ENCODE peak calls at places on chromosomes 6 and 20, in five cellular contexts. D is fibroblast of lung, M is neuronal stem cell, B is GM23248, P is H1. W is an unnamed sample.

GRCh38 chr20:3826420-3826819 is 6.1 kb downstream of the AP5S1 start:
- DNase-seq in D (no peak), M (no peak), B (no peak), P (no peak), W (no peak)

GRCh38 chr6:89313006-89313405 is 2.1 kb downstream of the GABRR2 start:
- DNase-seq in D (peak; percentile 91), M (no peak), B (peak; percentile 98), P (no peak), W (no peak)

GRCh38 chr6:111843347-111844147 is 29.7 kb downstream of the FYN start:
- DNase-seq in D (no peak), M (no peak), B (no peak), P (no peak), W (no peak)

GRCh38 chr6:149170564-149171452 is 146.7 kb upstream of the TAB2 start:
- DNase-seq in D (peak; percentile 42), M (no peak), B (no peak), P (no peak), W (no peak)

GRCh38 chr6:125853740-125854139 is 63.0 kb downstream of the NCOA7 start:
- DNase-seq in D (peak; percentile 25), M (no peak), B (no peak), P (no peak), W (no peak)

GRCh38 chr20:54148947-54149764 is 24.6 kb downstream of the CYP24A1 start:
- DNase-seq in D (no peak), M (no peak), B (no peak), P (no peak), W (peak; percentile 61)

GRCh38 chr6:140784573-140784972 is 1348.2 kb upstream of the GJE1 start:
- DNase-seq in D (no peak), M (no peak), B (peak; percentile 2), P (no peak), W (no peak)

GRCh38 chr20:48875914-48876240 is 45.6 kb upstream of the ARFGEF2 start:
- DNase-seq in D (peak; percentile 13), M (no peak), B (peak; percentile 81), P (no peak), W (no peak)

GRCh38 chr6:100775667-100776066 is 105.5 kb downstream of the ASCC3 start:
- DNase-seq in D (peak; percentile 18), M (no peak), B (peak; percentile 18), P (no peak), W (no peak)

GRCh38 chr6:111686249-111686997 is 80.7 kb upstream of the TRAF3IP2 start:
- DNase-seq in D (no peak), M (peak; percentile 62), B (peak; percentile 53), P (no peak), W (no peak)

GRCh38 chr6:81562169-81562568 is 190.3 kb downstream of the TENT5A start:
- DNase-seq in D (peak; percentile 68), M (no peak), B (peak; percentile 88), P (no peak), W (no peak)

GRCh38 chr6:25298508-25298834 is 19.3 kb downstream of the CARMIL1 start:
- DNase-seq in D (peak; percentile 23), M (no peak), B (no peak), P (no peak), W (no peak)
- H3K4me3 ChIP-seq in D (no peak overlapping the region), M (no peak overlapping the region), B (no peak overlapping the region), P (no peak overlapping the region), W (no peak overlapping the region)

GRCh38 chr6:64227868-64228267 is 592.3 kb downstream of the PHF3 start:
- DNase-seq in D (peak; percentile 21), M (no peak), B (peak; percentile 5), P (no peak), W (no peak)
- H2AFZ ChIP-seq in D (no peak overlapping the region), M (no peak overlapping the region), B (no peak overlapping the region), P (no peak overlapping the region), W (no peak overlapping the region)

GRCh38 chr6:116229287-116229913 is 24.5 kb downstream of the TSPYL4 start:
- DNase-seq in D (peak; percentile 92), M (peak; percentile 92), B (peak; percentile 97), P (peak; percentile 98), W (no peak)
- H3K4me3 ChIP-seq in D (peak overlapping the region; percentile 32), M (peak overlapping the region; percentile 38), B (peak overlapping the region; percentile 74), P (peak overlapping the region; percentile 40), W (no peak overlapping the region)

DNA sequence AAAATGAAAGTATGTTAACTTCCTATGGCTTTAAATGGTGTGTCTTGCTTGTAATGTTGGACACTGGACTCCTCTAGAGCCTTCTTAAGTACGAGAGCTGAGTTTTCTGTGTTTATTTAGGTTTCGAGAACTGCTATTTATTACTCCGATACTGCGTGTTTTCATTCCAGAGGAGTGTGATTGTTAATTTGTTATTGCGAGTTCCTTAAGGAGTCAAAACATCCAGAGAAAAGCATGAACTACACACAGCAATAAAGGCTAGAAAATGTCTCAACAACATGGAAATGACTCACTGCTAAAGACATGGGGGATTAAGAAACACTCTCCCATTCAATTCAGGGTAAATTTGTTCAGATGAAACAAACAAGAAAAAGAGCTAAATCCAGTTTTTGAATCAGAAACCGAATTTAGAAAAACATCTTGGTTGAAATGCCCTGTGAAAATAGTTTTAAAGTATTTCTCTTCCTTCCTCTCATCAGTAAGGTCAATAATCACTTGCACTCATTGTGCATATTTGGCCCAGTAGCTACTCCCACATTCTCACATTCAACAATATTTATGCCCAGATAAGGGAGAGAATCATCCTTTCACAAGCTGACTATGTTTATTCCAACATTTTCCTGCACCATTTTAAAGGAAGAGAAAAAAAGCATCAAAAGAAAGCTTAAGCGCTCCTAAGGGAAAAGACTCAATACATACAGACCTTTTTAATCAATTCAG is 36.0 kb downstream of the ATXN1 start:
- DNase-seq in D (peak; percentile 87), M (no peak), B (peak; percentile 85), P (no peak), W (no peak)
- H2AFZ ChIP-seq in D (no peak overlapping the region), M (peak overlapping the region; percentile 8), B (peak overlapping the region; percentile 31), P (no peak overlapping the region), W (no peak overlapping the region)

GRCh38 chr6:39224058-39224457 is 5.2 kb downstream of the KCNK5 start:
- DNase-seq in D (no peak), M (no peak), B (no peak), P (no peak), W (no peak)

GRCh38 chr6:39225946-39226437 is 3.3 kb downstream of the KCNK5 start:
- DNase-seq in D (no peak), M (no peak), B (no peak), P (no peak), W (no peak)

GRCh38 chr6:39224523-39225182 is 4.6 kb downstream of the KCNK5 start:
- DNase-seq in D (no peak), M (no peak), B (no peak), P (no peak), W (no peak)

GRCh38 chr6:39226606-39227300 is 2.5 kb downstream of the KCNK5 start:
- DNase-seq in D (no peak), M (no peak), B (no peak), P (no peak), W (no peak)

DNA sequence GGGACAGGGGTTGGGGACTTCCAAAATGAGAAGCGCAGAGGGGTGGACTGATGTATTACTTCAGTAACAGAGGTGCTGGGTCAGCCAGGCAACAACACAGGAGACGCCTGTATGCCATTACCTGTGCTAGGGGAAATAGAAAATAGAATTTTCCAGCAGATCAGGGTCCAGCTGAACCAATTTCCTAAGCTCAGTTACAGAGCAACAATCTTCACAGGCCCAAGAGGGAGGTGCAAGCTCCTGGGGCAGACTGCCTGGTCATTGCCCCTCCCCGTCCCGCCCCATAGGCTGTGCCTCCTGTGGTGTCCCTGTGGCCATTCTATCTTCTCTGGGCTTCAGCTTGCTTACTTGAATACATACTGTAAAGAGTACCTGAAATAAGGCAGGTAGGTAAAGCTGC is 3.7 kb downstream of the KCNK5 start:
- DNase-seq in D (no peak), M (no peak), B (no peak), P (no peak), W (no peak)
- H3K4me3 ChIP-seq in D (no peak overlapping the region), M (no peak overlapping the region), B (no peak overlapping the region), P (peak overlapping the region; percentile 28), W (no peak overlapping the region)

DNA sequence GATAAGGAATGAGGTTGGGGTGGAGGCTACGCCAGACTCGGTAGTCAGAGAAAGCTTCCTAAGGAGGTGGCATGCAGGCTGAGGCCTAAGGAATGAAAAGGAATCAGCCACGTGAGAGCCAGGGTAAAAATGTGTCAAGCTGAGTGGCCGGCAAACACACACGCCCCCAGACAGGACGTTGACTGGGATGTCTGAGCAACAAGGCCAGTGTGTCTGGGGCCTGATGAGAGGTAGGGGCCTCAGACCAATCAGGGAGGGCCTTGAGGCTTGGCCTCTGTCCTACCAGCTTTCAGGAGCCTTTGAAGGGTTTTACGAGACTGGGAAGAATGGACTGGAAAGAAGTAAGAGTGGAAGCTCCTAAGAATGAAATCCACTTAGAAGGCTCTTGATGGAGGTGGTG is 61.0 kb upstream of the PHACTR2 start:
- DNase-seq in D (no peak), M (no peak), B (no peak), P (no peak), W (no peak)
- H2AFZ ChIP-seq in D (no peak overlapping the region), M (no peak overlapping the region), B (no peak overlapping the region), P (no peak overlapping the region), W (no peak overlapping the region)

GRCh38 chr20:51560550-51561307 is 18.2 kb upstream of the NFATC2 start:
- DNase-seq in D (no peak), M (no peak), B (peak; percentile 35), P (no peak), W (no peak)
- H3K4me3 ChIP-seq in D (peak overlapping the region; percentile 32), M (peak overlapping the region; percentile 47), B (peak overlapping the region; percentile 81), P (no peak overlapping the region), W (no peak overlapping the region)

DNA sequence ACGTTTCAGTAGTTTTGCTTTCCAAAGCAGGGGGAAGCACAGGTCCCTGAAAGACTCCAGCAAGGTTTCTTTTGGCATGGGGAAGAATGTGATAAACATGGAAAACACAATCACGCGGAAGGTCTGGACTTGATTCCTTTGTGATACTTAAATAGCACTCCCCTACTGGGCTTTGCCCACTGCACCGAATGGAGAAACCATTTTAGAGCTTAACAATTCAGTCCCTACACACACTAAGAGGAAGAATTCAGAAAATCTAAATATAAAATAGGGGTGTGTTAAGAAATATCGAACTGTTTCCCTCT is 71.4 kb upstream of the NHSL1 start:
- DNase-seq in D (peak; percentile 23), M (peak; percentile 44), B (no peak), P (no peak), W (no peak)
- H2AFZ ChIP-seq in D (peak overlapping the region; percentile 24), M (peak overlapping the region; percentile 29), B (no peak overlapping the region), P (no peak overlapping the region), W (no peak overlapping the region)

DNA sequence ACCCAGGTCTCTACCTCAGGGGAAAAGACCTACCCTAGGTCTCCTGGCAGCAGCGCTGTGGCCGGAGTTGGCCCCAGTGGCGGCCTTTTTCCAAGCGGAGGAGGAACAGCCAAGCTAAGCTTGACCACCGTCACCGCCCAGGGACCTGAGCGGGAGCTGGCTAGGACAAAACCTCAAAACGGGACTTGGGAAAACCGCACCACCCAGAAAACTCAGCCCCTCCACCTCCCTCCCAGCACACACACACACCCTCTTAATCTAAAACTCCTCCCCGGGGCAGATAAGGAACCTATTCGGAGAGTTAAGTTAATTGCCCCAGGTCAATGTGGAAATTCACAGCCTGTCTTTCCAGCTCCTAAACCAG is 2.7 kb upstream of the TRERF1 start:
- DNase-seq in D (no peak), M (peak; percentile 33), B (peak; percentile 13), P (peak; percentile 72), W (no peak)
- H3K4me3 ChIP-seq in D (peak overlapping the region; percentile 80), M (peak overlapping the region; percentile 78), B (peak overlapping the region; percentile 89), P (peak overlapping the region; percentile 95), W (no peak overlapping the region)

GRCh38 chr20:47413189-47413588 is 56.7 kb upstream of the ZMYND8 start:
- DNase-seq in D (no peak), M (no peak), B (no peak), P (no peak), W (no peak)
- H2AFZ ChIP-seq in D (no peak overlapping the region), M (no peak overlapping the region), B (no peak overlapping the region), P (no peak overlapping the region), W (no peak overlapping the region)